ENCODE peak calls at places on chromosome 9, in seven cellular contexts. R is stomach, B is endothelial cell, V is hepatocyte, T is left ventricle myocardium inferior, N is HFF-Myc, Y is tibial nerve. D is an unnamed sample.

GRCh38 chr9:122179054-122179689 is 19.5 kb downstream of the MORN5 start:
- DNase-seq in B (no peak), Y (no peak), T (no peak), V (no peak), N (no peak), R (no peak), D (no peak)

GRCh38 chr9:35660966-35661413 is 2.9 kb downstream of the CCDC107 start:
- DNase-seq in N (no peak), B (no peak), V (peak), R (peak), T (no peak), Y (no peak), D (no peak)

GRCh38 chr9:130557077-130557468 is 22.3 kb upstream of the FUBP3 start:
- DNase-seq in R (no peak), N (no peak), V (no peak), B (no peak), T (no peak), Y (no peak), D (no peak)

GRCh38 chr9:32472344-32472743 is 53.7 kb downstream of the RIGI start:
- DNase-seq in R (no peak), B (no peak), Y (no peak), T (no peak), N (no peak), V (no peak), D (no peak)

GRCh38 chr9:84315278-84315877 is 25.2 kb downstream of the SLC28A3 start:
- DNase-seq in T (peak), N (peak), Y (peak), R (peak), B (peak), V (peak), D (peak)

GRCh38 chr9:104991144-104991953 is 63.4 kb upstream of the ABCA1 start:
- DNase-seq in Y (peak), B (peak), N (peak), R (peak), V (peak), T (peak), D (peak)

GRCh38 chr9:6068983-6069382 is 53.6 kb upstream of the RANBP6 start:
- DNase-seq in N (no peak), R (no peak), V (no peak), B (no peak), T (no peak), Y (no peak), D (no peak)

GRCh38 chr9:115997923-115998322 is 155.7 kb upstream of the PAPPA start:
- DNase-seq in B (no peak), V (no peak), Y (no peak), N (peak), T (no peak), R (no peak), D (no peak)

GRCh38 chr9:93229636-93230035 is 45.7 kb downstream of the WNK2 start:
- DNase-seq in N (no peak), T (no peak), V (no peak), B (no peak), Y (no peak), R (no peak), D (no peak)

GRCh38 chr9:136329211-136329627 is 1.9 kb downstream of the GPSM1 start:
- DNase-seq in V (no peak), Y (no peak), B (no peak), T (no peak), R (no peak), N (no peak), D (no peak)

GRCh38 chr9:137551656-137552534 is at the start of gene MRPL41:
- DNase-seq in V (peak), R (peak), B (peak), Y (peak), N (peak), T (peak), D (peak)

GRCh38 chr9:119074017-119074416 is 295.2 kb downstream of the BRINP1 start:
- DNase-seq in B (no peak), V (no peak), N (no peak), Y (no peak), T (no peak), R (no peak), D (no peak)

GRCh38 chr9:111036068-111036789 is 2.0 kb downstream of the LPAR1 start:
- DNase-seq in B (peak), T (peak), N (no peak), R (peak), V (peak), Y (peak), D (peak)

GRCh38 chr9:6307551-6308096 is 20.6 kb upstream of the TPD52L3 start:
- DNase-seq in N (no peak), V (no peak), T (no peak), R (no peak), B (no peak), Y (no peak), D (no peak)

GRCh38 chr9:118618744-118619299 is 750.4 kb downstream of the BRINP1 start:
- DNase-seq in Y (no peak), V (no peak), N (no peak), T (no peak), B (no peak), R (no peak), D (no peak)

GRCh38 chr9:70805953-70806352 is 315.5 kb downstream of the TRPM3 start:
- DNase-seq in B (no peak), V (no peak), Y (no peak), T (no peak), N (no peak), R (no peak), D (peak)

GRCh38 chr9:93309889-93310425 is 126.0 kb downstream of the WNK2 start:
- DNase-seq in B (no peak), R (peak), Y (no peak), T (no peak), V (no peak), N (no peak), D (no peak)

GRCh38 chr9:6054280-6055099 is 39.1 kb upstream of the RANBP6 start:
- DNase-seq in R (peak), Y (peak), V (peak), B (peak), N (peak), T (peak), D (peak)

GRCh38 chr9:129384887-129385614 is 207.0 kb upstream of the IER5L start:
- DNase-seq in T (no peak), Y (no peak), N (no peak), B (no peak), R (no peak), V (no peak), D (no peak)

GRCh38 chr9:88978034-88978433 is 13.2 kb upstream of the S1PR3 start:
- DNase-seq in R (no peak), B (no peak), T (no peak), V (no peak), N (no peak), Y (no peak), D (no peak)

GRCh38 chr9:23674016-23674585 is 151.9 kb downstream of the ELAVL2 start:
- DNase-seq in R (no peak), Y (no peak), B (no peak), V (no peak), N (no peak), T (no peak), D (no peak)

GRCh38 chr9:84139296-84140100 is 158.9 kb downstream of the RMI1 start:
- DNase-seq in T (no peak), B (no peak), V (peak), N (peak), R (peak), Y (no peak), D (peak)

GRCh38 chr9:99015890-99016289 is 72.2 kb downstream of the COL15A1 start:
- DNase-seq in R (no peak), B (no peak), T (no peak), V (no peak), Y (no peak), N (no peak), D (no peak)

GRCh38 chr9:99013550-99013949 is 69.8 kb downstream of the COL15A1 start:
- DNase-seq in Y (no peak), V (no peak), R (no peak), T (no peak), B (no peak), N (no peak), D (no peak)

GRCh38 chr9:99015448-99015847 is 71.7 kb downstream of the COL15A1 start:
- DNase-seq in Y (no peak), R (no peak), B (no peak), T (no peak), N (no peak), V (no peak), D (no peak)

GRCh38 chr9:99011161-99011709 is 67.5 kb downstream of the COL15A1 start:
- DNase-seq in B (no peak), T (no peak), R (no peak), V (no peak), N (peak), Y (no peak), D (no peak)

GRCh38 chr9:99012957-99013512 is 69.3 kb downstream of the COL15A1 start:
- DNase-seq in B (no peak), N (no peak), V (no peak), R (no peak), Y (no peak), T (no peak), D (no peak)
- TF ChIP-seq CTCF in B (no peak), N (no peak), V (no peak), R (no peak), Y (peak), T (peak), D (no peak)

DNA sequence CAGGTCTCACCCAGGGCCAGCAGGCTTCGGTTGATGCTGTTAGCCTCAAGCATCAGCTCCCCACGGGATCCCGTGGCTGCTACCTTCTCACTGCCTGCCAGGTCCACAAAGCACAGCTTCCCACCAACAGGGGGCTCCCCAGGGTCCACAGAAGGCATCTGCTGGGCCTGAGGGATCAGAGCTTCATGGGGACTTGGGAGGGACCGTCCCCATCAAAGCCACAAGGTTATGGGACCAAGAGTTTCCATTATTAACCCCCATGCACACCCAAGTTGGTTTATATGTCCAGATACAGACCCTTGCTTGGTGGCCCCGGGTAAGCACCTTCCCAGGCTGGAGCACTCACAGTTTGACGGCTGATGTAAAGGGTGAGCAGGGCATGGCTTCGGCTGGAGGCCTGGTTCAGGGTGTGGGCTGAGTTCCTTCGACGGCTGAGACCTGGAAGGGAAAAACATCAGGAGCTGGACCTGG is 3.0 kb downstream of the KIF12 start:
- DNase-seq in T (no peak), R (no peak), N (no peak), V (no peak), B (peak), Y (no peak), D (no peak)
- TF ChIP-seq CTCF in T (no peak), R (no peak), N (peak), V (no peak), B (no peak), Y (no peak), D (no peak)

GRCh38 chr9:133393399-133393798 is 17.2 kb downstream of the STKLD1 start:
- DNase-seq in V (no peak), R (no peak), Y (no peak), N (no peak), T (no peak), B (no peak), D (no peak)

GRCh38 chr9:133397895-133398294 is 19.9 kb downstream of the REXO4 start:
- DNase-seq in N (no peak), V (no peak), R (no peak), Y (no peak), B (no peak), T (no peak), D (no peak)

GRCh38 chr9:133396952-133397351 is 20.8 kb downstream of the STKLD1 start:
- DNase-seq in Y (no peak), R (no peak), N (no peak), V (no peak), T (no peak), B (peak), D (no peak)

GRCh38 chr9:133397370-133397769 is 20.4 kb downstream of the REXO4 start:
- DNase-seq in R (no peak), B (no peak), V (no peak), Y (no peak), N (no peak), T (no peak), D (no peak)

GRCh38 chr9:133394687-133395271 is 18.6 kb downstream of the STKLD1 start:
- DNase-seq in V (no peak), R (no peak), Y (no peak), B (no peak), T (no peak), N (no peak), D (no peak)
- TF ChIP-seq CTCF in V (no peak), R (no peak), Y (no peak), B (no peak), T (no peak), N (no peak), D (no peak)

GRCh38 chr9:128024761-128025308 is 42.3 kb downstream of the NAIF1 start:
- DNase-seq in N (no peak), R (no peak), Y (no peak), B (no peak), V (no peak), T (no peak), D (no peak)

GRCh38 chr9:128022886-128023285 is 42.1 kb upstream of the EEIG1 start:
- DNase-seq in T (no peak), V (no peak), B (no peak), N (no peak), R (no peak), Y (no peak), D (no peak)

GRCh38 chr9:128025756-128026155 is 41.4 kb downstream of the NAIF1 start:
- DNase-seq in Y (no peak), B (no peak), V (no peak), T (no peak), R (no peak), N (no peak), D (no peak)

GRCh38 chr9:128026255-128027165 is 40.6 kb downstream of the NAIF1 start:
- DNase-seq in N (no peak), Y (no peak), V (no peak), B (no peak), T (no peak), R (peak), D (no peak)

DNA sequence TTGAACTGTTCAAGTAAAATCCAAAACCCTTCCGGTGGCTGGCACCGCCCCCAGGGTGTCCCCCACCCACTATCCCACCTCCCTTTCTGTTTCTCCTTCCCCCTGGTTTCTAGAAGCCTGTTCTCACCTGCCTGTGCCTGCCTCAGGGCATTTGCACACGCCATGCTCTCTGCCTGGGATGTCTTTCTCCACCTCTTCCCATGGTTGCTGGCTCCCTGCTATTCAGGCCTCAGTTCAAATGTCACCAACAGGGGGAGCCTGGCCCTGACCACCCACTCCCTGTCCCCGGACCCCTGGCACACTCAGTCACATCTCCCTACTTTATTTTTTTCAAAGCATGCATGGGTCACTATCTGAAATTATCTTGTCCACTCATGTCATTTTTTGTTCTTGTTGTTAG is 39.9 kb upstream of the EEIG1 start:
- DNase-seq in Y (no peak), R (no peak), T (no peak), N (no peak), V (no peak), B (no peak), D (no peak)
- TF ChIP-seq CTCF in Y (no peak), R (no peak), T (peak), N (peak), V (no peak), B (no peak), D (no peak)

GRCh38 chr9:21414220-21414940 is 5.5 kb downstream of the IFNA8 start:
- DNase-seq in T (no peak), R (no peak), Y (no peak), V (no peak), B (no peak), N (no peak), D (no peak)

GRCh38 chr9:21408817-21409216 is at the start of gene IFNA8:
- DNase-seq in V (no peak), B (no peak), R (no peak), T (no peak), Y (no peak), N (no peak), D (no peak)

GRCh38 chr9:21415492-21416267 is 6.8 kb downstream of the IFNA8 start:
- DNase-seq in R (no peak), B (no peak), N (peak), V (no peak), Y (no peak), T (no peak), D (no peak)

GRCh38 chr9:21412109-21412508 is 3.2 kb downstream of the IFNA8 start:
- DNase-seq in N (no peak), R (no peak), B (no peak), T (no peak), V (no peak), Y (no peak), D (no peak)

GRCh38 chr9:21413089-21414023 is 4.4 kb downstream of the IFNA8 start:
- DNase-seq in N (no peak), Y (no peak), B (peak), R (no peak), T (no peak), V (no peak), D (no peak)
- TF ChIP-seq CTCF in N (peak), Y (no peak), B (no peak), R (no peak), T (no peak), V (no peak), D (no peak)

GRCh38 chr9:98942906-98943681 is 613 bp upstream of the COL15A1 start:
- DNase-seq in N (no peak), B (no peak), Y (no peak), R (no peak), T (no peak), V (no peak), D (no peak)

GRCh38 chr9:98940278-98940677 is 3.4 kb upstream of the COL15A1 start:
- DNase-seq in T (peak), V (no peak), Y (no peak), N (no peak), B (no peak), R (no peak), D (no peak)

GRCh38 chr9:98941946-98942523 is 1.7 kb upstream of the COL15A1 start:
- DNase-seq in B (no peak), T (no peak), N (no peak), Y (no peak), R (no peak), V (no peak), D (no peak)

GRCh38 chr9:98944130-98945074 is 695 bp downstream of the COL15A1 start:
- DNase-seq in V (no peak), B (peak), T (peak), Y (no peak), N (no peak), R (no peak), D (peak)

GRCh38 chr9:98943682-98944129 is at the start of gene COL15A1:
- DNase-seq in Y (no peak), N (no peak), R (no peak), V (peak), B (peak), T (peak), D (peak)
- TF ChIP-seq CTCF in Y (no peak), N (no peak), R (no peak), V (no peak), B (no peak), T (no peak), D (no peak)

DNA sequence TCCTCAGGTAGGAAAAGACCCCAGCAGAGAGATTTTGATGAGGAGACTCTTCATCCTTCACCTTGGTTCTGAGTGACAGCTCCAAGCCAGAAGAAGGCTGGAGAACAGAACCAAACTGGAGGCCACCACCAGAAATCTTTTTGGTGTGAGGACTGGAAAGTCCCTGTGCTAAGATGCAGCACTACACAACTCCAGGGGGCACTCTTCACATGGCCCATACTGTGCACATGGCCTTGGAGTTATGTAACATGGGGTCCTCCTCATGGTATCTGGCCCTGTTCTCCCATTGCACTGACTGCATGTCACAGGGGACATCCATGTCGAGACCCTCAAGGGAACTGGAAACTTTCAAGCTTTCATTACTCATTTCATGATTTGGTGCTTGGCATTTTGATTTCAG is 17.3 kb upstream of the STX17 start:
- DNase-seq in T (no peak), N (no peak), V (no peak), Y (no peak), B (no peak), R (no peak), D (no peak)
- TF ChIP-seq CTCF in T (no peak), N (no peak), V (no peak), Y (no peak), B (no peak), R (no peak), D (no peak)

DNA sequence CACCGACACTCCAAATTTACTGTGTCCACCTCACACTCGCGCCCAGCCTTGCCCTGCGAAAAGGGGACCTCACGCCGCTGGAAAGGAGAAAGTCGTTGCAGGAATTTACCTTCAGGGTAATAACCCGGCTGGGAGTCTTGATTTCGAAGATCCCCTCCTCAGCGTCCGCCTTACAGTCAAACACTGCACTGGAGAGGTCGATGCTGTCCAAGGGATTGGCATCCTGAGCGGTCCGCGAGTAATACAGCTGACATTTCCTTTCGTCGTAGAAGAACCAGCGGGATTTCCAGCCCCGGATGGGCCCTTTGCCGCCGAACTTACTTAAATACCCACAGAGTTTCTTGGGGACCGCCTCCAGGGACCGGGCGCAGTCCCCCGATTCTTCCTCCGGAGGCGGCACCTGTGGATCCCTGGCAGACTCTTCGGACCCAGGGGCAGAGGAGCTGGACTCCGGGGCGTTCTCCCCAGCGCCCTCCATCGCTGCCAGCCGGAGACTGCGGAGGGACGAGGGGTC is 328 bp downstream of the TBC1D2 start:
- DNase-seq in B (peak), Y (no peak), N (no peak), T (no peak), V (no peak), R (peak), D (no peak)
- TF ChIP-seq CTCF in B (no peak), Y (no peak), N (no peak), T (no peak), V (no peak), R (no peak), D (no peak)

DNA sequence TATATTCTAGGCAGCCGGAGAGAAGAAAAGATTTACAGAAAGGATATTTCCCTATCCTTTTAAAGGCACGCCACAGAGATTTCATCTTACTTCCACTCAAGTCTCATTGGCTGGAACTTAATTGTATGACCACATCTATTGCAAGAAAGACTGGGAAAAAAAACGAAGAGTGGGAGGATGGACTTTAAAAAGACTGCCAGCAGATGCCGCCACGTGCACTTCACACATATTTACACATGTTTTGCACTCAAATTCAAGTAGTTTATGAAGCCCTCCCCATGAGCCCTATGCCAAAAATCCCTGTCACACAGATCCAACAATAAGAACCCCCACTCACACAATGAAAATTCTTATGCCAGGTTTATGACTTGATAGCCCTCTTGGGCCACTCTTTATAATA is 138.5 kb upstream of the TYRP1 start:
- DNase-seq in N (no peak), Y (no peak), R (no peak), T (no peak), B (peak), V (peak), D (no peak)
- TF ChIP-seq CTCF in N (peak), Y (no peak), R (no peak), T (peak), B (peak), V (peak), D (no peak)

GRCh38 chr9:132694144-132694543 is 23.9 kb downstream of the GTF3C4 start:
- DNase-seq in T (no peak), N (no peak), R (no peak), B (no peak), Y (no peak), V (no peak), D (no peak)
- TF ChIP-seq CTCF in T (peak), N (peak), R (no peak), B (no peak), Y (no peak), V (no peak), D (no peak)

D was measured in ovary.